ENCODE peak calls at places on chromosomes 1 and 21, in seven cellular contexts. Q is H1, X is IMR-90, K is H9, E is mesendoderm, Y is mesenchymal stem cell, I is trophoblast cell. J is an unnamed sample.

GRCh38 chr1:59814901-59815825 is at the start of gene HOOK1:
- DNase-seq in Q (peak), X (no peak), K (no peak), E (peak), Y (no peak), I (peak), J (peak)

GRCh38 chr1:112762541-112763141 is 47.5 kb upstream of the PPM1J start:
- DNase-seq in Q (no peak), X (peak), K (no peak), E (peak), Y (no peak), I (peak), J (no peak)

GRCh38 chr1:41282679-41283317 is 40.7 kb upstream of the SCMH1 start:
- DNase-seq in Q (peak), X (peak), K (peak), E (peak), Y (peak), I (peak), J (peak)

GRCh38 chr21:41777934-41778815 is 11.3 kb upstream of the RIPK4 start:
- DNase-seq in Q (peak), X (peak), K (peak), E (peak), Y (peak), I (peak), J (peak)

GRCh38 chr1:220776254-220776653 is 10.5 kb upstream of the MTARC1 start:
- DNase-seq in Q (no peak), X (no peak), K (no peak), E (no peak), Y (no peak), I (no peak), J (no peak)

GRCh38 chr1:177209357-177209756 is 38.6 kb downstream of the BRINP2 start:
- DNase-seq in Q (no peak), X (peak), K (no peak), E (peak), Y (peak), I (no peak), J (no peak)

GRCh38 chr1:220813013-220813412 is 26.3 kb downstream of the MTARC1 start:
- DNase-seq in Q (no peak), X (no peak), K (peak), E (peak), Y (peak), I (no peak), J (no peak)

GRCh38 chr1:59146651-59147358 is 150.1 kb upstream of the FGGY start:
- DNase-seq in Q (no peak), X (peak), K (peak), E (peak), Y (peak), I (peak), J (peak)

GRCh38 chr1:151801846-151802245 is 3.4 kb downstream of the LINGO4 start:
- DNase-seq in Q (no peak), X (no peak), K (no peak), E (no peak), Y (no peak), I (no peak), J (no peak)

GRCh38 chr21:35438643-35439404 is 389.7 kb upstream of the RUNX1 start:
- DNase-seq in Q (no peak), X (peak), K (no peak), E (peak), Y (no peak), I (peak), J (no peak)

GRCh38 chr1:23403038-23403336 is 21.6 kb downstream of the TCEA3 start:
- DNase-seq in Q (no peak), X (peak), K (no peak), E (peak), Y (peak), I (peak), J (no peak)

GRCh38 chr1:36609241-36610027 is 126.7 kb upstream of the CSF3R start:
- DNase-seq in Q (peak), X (peak), K (peak), E (peak), Y (peak), I (peak), J (peak)

GRCh38 chr1:170377896-170378634 is 153.9 kb upstream of the GORAB start:
- DNase-seq in Q (no peak), X (no peak), K (no peak), E (no peak), Y (no peak), I (no peak), J (no peak)

GRCh38 chr1:62356257-62356835 is 37.1 kb upstream of the KANK4 start:
- DNase-seq in Q (no peak), X (peak), K (no peak), E (peak), Y (peak), I (peak), J (no peak)

GRCh38 chr1:26360051-26360806 is 6.3 kb upstream of the CRYBG2 start:
- DNase-seq in Q (no peak), X (no peak), K (peak), E (peak), Y (no peak), I (peak), J (peak)

GRCh38 chr1:116405241-116406135 is 32.4 kb downstream of the ATP1A1 start:
- DNase-seq in Q (no peak), X (no peak), K (no peak), E (no peak), Y (no peak), I (no peak), J (no peak)

GRCh38 chr1:56922507-56922906 is 43.3 kb downstream of the C8B start:
- DNase-seq in Q (no peak), X (no peak), K (no peak), E (no peak), Y (no peak), I (no peak), J (no peak)

GRCh38 chr1:155309423-155310021 is 856 bp downstream of the FDPS start:
- DNase-seq in Q (no peak), X (no peak), K (no peak), E (peak), Y (peak), I (peak), J (no peak)

GRCh38 chr1:53188099-53188498 is 8.5 kb upstream of the CPT2 start:
- DNase-seq in Q (no peak), X (peak), K (no peak), E (no peak), Y (no peak), I (no peak), J (no peak)

GRCh38 chr1:243725075-243725474 is 125.0 kb downstream of the AKT3 start:
- DNase-seq in Q (no peak), X (no peak), K (no peak), E (no peak), Y (no peak), I (peak), J (no peak)
- H4K8ac ChIP-seq in Q (no peak), X (no peak), K (no peak), E (no peak), Y (no peak), I (no peak), J (no peak)

GRCh38 chr21:44329086-44329889 is 9.9 kb downstream of the CFAP410 start:
- DNase-seq in Q (no peak), X (no peak), K (no peak), E (no peak), Y (no peak), I (peak), J (no peak)
- H4K8ac ChIP-seq in Q (peak), X (no peak), K (no peak), E (no peak), Y (no peak), I (no peak), J (no peak)

DNA sequence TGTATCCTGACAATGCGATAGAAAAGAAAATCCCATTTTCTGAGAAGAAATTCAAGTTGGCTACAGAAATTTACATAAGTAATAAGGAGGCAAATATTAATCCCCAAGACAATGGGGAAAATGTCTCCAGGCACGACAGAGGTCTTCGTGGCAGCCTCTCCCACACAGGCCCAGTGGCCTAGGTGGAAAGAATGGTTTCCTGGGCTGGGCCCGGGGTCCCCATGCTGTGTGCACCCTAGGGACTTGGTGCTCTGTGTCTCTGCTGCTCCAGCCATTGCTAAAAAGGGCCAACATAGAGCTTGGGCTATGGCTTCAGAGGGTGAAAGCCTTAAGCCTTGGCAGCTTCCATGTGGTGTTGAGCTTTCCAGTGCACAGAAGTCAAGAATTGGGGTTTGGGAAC is 102.5 kb upstream of the LYPLAL1 start:
- DNase-seq in Q (no peak), X (no peak), K (no peak), E (no peak), Y (no peak), I (no peak), J (no peak)
- H4K8ac ChIP-seq in Q (no peak), X (no peak), K (no peak), E (no peak), Y (no peak), I (no peak), J (no peak)

GRCh38 chr1:226201029-226201593 is 14.6 kb upstream of the ACBD3 start:
- DNase-seq in Q (no peak), X (peak), K (peak), E (peak), Y (peak), I (peak), J (no peak)

GRCh38 chr1:226199971-226200370 is 13.4 kb upstream of the ACBD3 start:
- DNase-seq in Q (no peak), X (no peak), K (no peak), E (no peak), Y (no peak), I (no peak), J (no peak)

GRCh38 chr1:226195144-226195543 is 8.6 kb upstream of the ACBD3 start:
- DNase-seq in Q (no peak), X (no peak), K (no peak), E (no peak), Y (no peak), I (peak), J (no peak)
- H4K8ac ChIP-seq in Q (no peak), X (no peak), K (no peak), E (no peak), Y (no peak), I (no peak), J (no peak)

GRCh38 chr1:159431904-159432303 is at the start of gene OR10J4:
- DNase-seq in Q (no peak), X (no peak), K (no peak), E (no peak), Y (no peak), I (no peak), J (no peak)

GRCh38 chr1:159429074-159429861 is 2.7 kb upstream of the OR10J4 start:
- DNase-seq in Q (no peak), X (peak), K (no peak), E (peak), Y (no peak), I (peak), J (no peak)

GRCh38 chr1:159436469-159436868 is 3.1 kb upstream of the OR10J1 start:
- DNase-seq in Q (no peak), X (no peak), K (no peak), E (no peak), Y (no peak), I (no peak), J (no peak)

GRCh38 chr1:159428536-159428935 is 3.5 kb upstream of the OR10J4 start:
- DNase-seq in Q (no peak), X (no peak), K (no peak), E (no peak), Y (no peak), I (no peak), J (no peak)

DNA sequence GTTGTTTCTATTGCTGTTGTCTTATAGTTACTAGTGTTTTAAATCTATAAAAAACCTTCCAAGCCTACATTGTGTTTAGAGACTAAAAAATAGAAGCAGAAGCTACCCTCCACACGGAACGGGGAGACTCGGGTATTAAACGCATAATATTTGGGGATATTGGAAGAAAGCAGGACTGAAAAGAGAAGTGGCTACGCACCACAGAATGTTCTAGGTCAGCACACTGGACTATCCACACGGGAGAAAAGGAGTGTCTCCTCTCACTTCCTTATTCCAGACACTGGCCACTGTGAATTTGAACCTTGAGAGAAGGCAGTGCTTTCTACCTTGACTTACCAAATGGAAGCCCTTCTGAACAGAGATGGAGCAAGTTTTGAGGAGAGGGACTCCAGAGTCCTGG is 1.0 kb upstream of the OR10J4 start:
- DNase-seq in Q (no peak), X (no peak), K (no peak), E (no peak), Y (no peak), I (no peak), J (no peak)
- H4K8ac ChIP-seq in Q (no peak), X (no peak), K (no peak), E (no peak), Y (no peak), I (no peak), J (no peak)

GRCh38 chr1:234324668-234325225 is 48.5 kb upstream of the COA6 start:
- DNase-seq in Q (no peak), X (no peak), K (no peak), E (no peak), Y (no peak), I (no peak), J (no peak)

GRCh38 chr1:234322097-234322496 is 51.2 kb upstream of the COA6 start:
- DNase-seq in Q (no peak), X (no peak), K (no peak), E (no peak), Y (no peak), I (no peak), J (no peak)

GRCh38 chr1:234321211-234321610 is 52.0 kb upstream of the COA6 start:
- DNase-seq in Q (no peak), X (no peak), K (no peak), E (no peak), Y (no peak), I (peak), J (no peak)

GRCh38 chr1:234320549-234320948 is 52.7 kb upstream of the COA6 start:
- DNase-seq in Q (no peak), X (no peak), K (no peak), E (no peak), Y (no peak), I (peak), J (no peak)

DNA sequence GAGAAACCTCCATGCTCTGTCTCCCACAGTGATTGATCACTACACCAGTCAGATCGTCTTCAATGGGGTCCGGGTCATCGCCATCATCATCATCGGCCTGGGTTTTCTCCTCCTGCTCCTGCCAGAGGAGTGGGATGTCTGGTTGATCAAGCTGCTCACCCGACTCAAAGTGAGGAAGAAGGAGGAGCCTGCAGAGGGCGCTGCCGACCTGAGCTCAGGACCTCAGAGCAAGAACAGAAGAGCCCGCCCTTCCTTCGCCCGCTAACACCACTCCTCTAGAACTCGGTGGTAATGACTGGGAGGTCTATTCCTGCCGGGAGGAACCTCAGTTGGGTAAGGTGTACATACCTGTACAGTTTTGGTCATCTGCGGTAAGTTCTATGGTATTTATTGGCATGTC is 50.3 kb upstream of the COA6 start:
- DNase-seq in Q (peak), X (peak), K (peak), E (peak), Y (no peak), I (peak), J (peak)
- H4K8ac ChIP-seq in Q (no peak), X (no peak), K (no peak), E (no peak), Y (no peak), I (no peak), J (no peak)

GRCh38 chr1:163231385-163231784 is 28.7 kb upstream of the RGS5 start:
- DNase-seq in Q (no peak), X (peak), K (no peak), E (no peak), Y (peak), I (no peak), J (no peak)
- H4K8ac ChIP-seq in Q (no peak), X (peak), K (no peak), E (no peak), Y (no peak), I (no peak), J (no peak)

J was measured in neuronal stem cell.